ENCODE peak calls at places on chromosomes 1 and 21, in eight cellular contexts. One of them, this sample, is unnamed.

GRCh38 chr1:99751877-99752504 is 14.4 kb downstream of the FRRS1 start:
- DNase-seq in keratinocyte: no peak
- DNase-seq in skeletal muscle cell: no peak
- DNase-seq in BJ: no peak
- DNase-seq in SK-N-MC: no peak
- DNase-seq in SJSA1: no peak
- DNase-seq in left ventricle myocardium inferior: no peak
- DNase-seq in fibroblast of pulmonary artery: no peak
- DNase-seq in this sample: no peak

GRCh38 chr1:223731076-223731770 is 18.9 kb downstream of the CAPN2 start:
- DNase-seq in left ventricle myocardium inferior: peak
- DNase-seq in BJ: no peak
- DNase-seq in SK-N-MC: no peak
- DNase-seq in fibroblast of pulmonary artery: peak
- DNase-seq in keratinocyte: no peak
- DNase-seq in skeletal muscle cell: no peak
- DNase-seq in SJSA1: no peak
- DNase-seq in this sample: peak

GRCh38 chr1:8698937-8699447 is 118.4 kb downstream of the RERE start:
- DNase-seq in SJSA1: no peak
- DNase-seq in skeletal muscle cell: no peak
- DNase-seq in SK-N-MC: no peak
- DNase-seq in BJ: no peak
- DNase-seq in fibroblast of pulmonary artery: no peak
- DNase-seq in left ventricle myocardium inferior: no peak
- DNase-seq in keratinocyte: no peak
- DNase-seq in this sample: no peak

GRCh38 chr1:59100975-59101374 is 195.9 kb upstream of the FGGY start:
- DNase-seq in skeletal muscle cell: no peak
- DNase-seq in SK-N-MC: no peak
- DNase-seq in fibroblast of pulmonary artery: peak
- DNase-seq in keratinocyte: no peak
- DNase-seq in left ventricle myocardium inferior: no peak
- DNase-seq in BJ: no peak
- DNase-seq in SJSA1: no peak
- DNase-seq in this sample: peak

GRCh38 chr1:40224040-40224439 is 23.7 kb upstream of the TMCO2 start:
- DNase-seq in left ventricle myocardium inferior: no peak
- DNase-seq in keratinocyte: no peak
- DNase-seq in SJSA1: no peak
- DNase-seq in skeletal muscle cell: no peak
- DNase-seq in SK-N-MC: no peak
- DNase-seq in fibroblast of pulmonary artery: no peak
- DNase-seq in BJ: no peak
- DNase-seq in this sample: no peak

GRCh38 chr1:12519708-12520364 is 98.2 kb downstream of the DHRS3 start:
- DNase-seq in left ventricle myocardium inferior: no peak
- DNase-seq in keratinocyte: no peak
- DNase-seq in BJ: no peak
- DNase-seq in skeletal muscle cell: no peak
- DNase-seq in SK-N-MC: no peak
- DNase-seq in fibroblast of pulmonary artery: no peak
- DNase-seq in SJSA1: no peak
- DNase-seq in this sample: no peak

GRCh38 chr1:175757381-175758015 is 14.1 kb upstream of the TNR start:
- DNase-seq in BJ: no peak
- DNase-seq in keratinocyte: no peak
- DNase-seq in skeletal muscle cell: no peak
- DNase-seq in SK-N-MC: no peak
- DNase-seq in SJSA1: no peak
- DNase-seq in left ventricle myocardium inferior: no peak
- DNase-seq in fibroblast of pulmonary artery: no peak
- DNase-seq in this sample: no peak

GRCh38 chr1:223652436-223652901 is 13.0 kb downstream of the CAPN8 start:
- DNase-seq in keratinocyte: no peak
- DNase-seq in SJSA1: no peak
- DNase-seq in skeletal muscle cell: peak
- DNase-seq in BJ: no peak
- DNase-seq in SK-N-MC: no peak
- DNase-seq in left ventricle myocardium inferior: no peak
- DNase-seq in fibroblast of pulmonary artery: no peak
- DNase-seq in this sample: peak

GRCh38 chr1:212207822-212208520 is 77.2 kb upstream of the PPP2R5A start:
- DNase-seq in BJ: no peak
- DNase-seq in skeletal muscle cell: no peak
- DNase-seq in fibroblast of pulmonary artery: no peak
- DNase-seq in left ventricle myocardium inferior: no peak
- DNase-seq in SJSA1: no peak
- DNase-seq in keratinocyte: no peak
- DNase-seq in SK-N-MC: no peak
- DNase-seq in this sample: no peak

GRCh38 chr1:1361233-1361981 is 3.1 kb upstream of the MXRA8 start:
- DNase-seq in SK-N-MC: no peak
- DNase-seq in BJ: no peak
- DNase-seq in SJSA1: no peak
- DNase-seq in fibroblast of pulmonary artery: no peak
- DNase-seq in skeletal muscle cell: no peak
- DNase-seq in keratinocyte: no peak
- DNase-seq in left ventricle myocardium inferior: no peak
- DNase-seq in this sample: no peak

GRCh38 chr1:200153277-200154055 is 126.0 kb downstream of the NR5A2 start:
- DNase-seq in left ventricle myocardium inferior: no peak
- DNase-seq in SJSA1: no peak
- DNase-seq in fibroblast of pulmonary artery: no peak
- DNase-seq in keratinocyte: no peak
- DNase-seq in skeletal muscle cell: no peak
- DNase-seq in BJ: no peak
- DNase-seq in SK-N-MC: no peak
- DNase-seq in this sample: no peak

GRCh38 chr1:41516168-41516961 is 31.9 kb upstream of the EDN2 start:
- DNase-seq in skeletal muscle cell: peak
- DNase-seq in keratinocyte: no peak
- DNase-seq in fibroblast of pulmonary artery: peak
- DNase-seq in SJSA1: peak
- DNase-seq in BJ: no peak
- DNase-seq in left ventricle myocardium inferior: peak
- DNase-seq in SK-N-MC: peak
- DNase-seq in this sample: peak

GRCh38 chr1:85199667-85200366 is 999 bp downstream of the SYDE2 start:
- DNase-seq in SK-N-MC: no peak
- DNase-seq in left ventricle myocardium inferior: no peak
- DNase-seq in skeletal muscle cell: no peak
- DNase-seq in fibroblast of pulmonary artery: no peak
- DNase-seq in SJSA1: no peak
- DNase-seq in keratinocyte: no peak
- DNase-seq in BJ: no peak
- DNase-seq in this sample: peak

GRCh38 chr1:110310300-110310699 is 28.9 kb upstream of the RBM15 start:
- DNase-seq in keratinocyte: no peak
- DNase-seq in fibroblast of pulmonary artery: no peak
- DNase-seq in SK-N-MC: no peak
- DNase-seq in BJ: no peak
- DNase-seq in SJSA1: no peak
- DNase-seq in skeletal muscle cell: no peak
- DNase-seq in left ventricle myocardium inferior: peak
- DNase-seq in this sample: no peak

GRCh38 chr1:35536551-35537162 is 20.5 kb downstream of the KIAA0319L start:
- DNase-seq in BJ: no peak
- DNase-seq in fibroblast of pulmonary artery: no peak
- DNase-seq in keratinocyte: no peak
- DNase-seq in skeletal muscle cell: no peak
- DNase-seq in SK-N-MC: no peak
- DNase-seq in SJSA1: no peak
- DNase-seq in left ventricle myocardium inferior: no peak
- DNase-seq in this sample: no peak

GRCh38 chr21:21921410-21922232 is 923.4 kb downstream of the NCAM2 start:
- DNase-seq in skeletal muscle cell: no peak
- DNase-seq in SJSA1: no peak
- DNase-seq in SK-N-MC: no peak
- DNase-seq in BJ: no peak
- DNase-seq in keratinocyte: no peak
- DNase-seq in left ventricle myocardium inferior: no peak
- DNase-seq in fibroblast of pulmonary artery: peak
- DNase-seq in this sample: peak

GRCh38 chr1:67626495-67627235 is 58.3 kb upstream of the GADD45A start:
- DNase-seq in keratinocyte: peak
- DNase-seq in left ventricle myocardium inferior: no peak
- DNase-seq in fibroblast of pulmonary artery: peak
- DNase-seq in skeletal muscle cell: peak
- DNase-seq in BJ: no peak
- DNase-seq in SJSA1: peak
- DNase-seq in SK-N-MC: no peak
- DNase-seq in this sample: peak

DNA sequence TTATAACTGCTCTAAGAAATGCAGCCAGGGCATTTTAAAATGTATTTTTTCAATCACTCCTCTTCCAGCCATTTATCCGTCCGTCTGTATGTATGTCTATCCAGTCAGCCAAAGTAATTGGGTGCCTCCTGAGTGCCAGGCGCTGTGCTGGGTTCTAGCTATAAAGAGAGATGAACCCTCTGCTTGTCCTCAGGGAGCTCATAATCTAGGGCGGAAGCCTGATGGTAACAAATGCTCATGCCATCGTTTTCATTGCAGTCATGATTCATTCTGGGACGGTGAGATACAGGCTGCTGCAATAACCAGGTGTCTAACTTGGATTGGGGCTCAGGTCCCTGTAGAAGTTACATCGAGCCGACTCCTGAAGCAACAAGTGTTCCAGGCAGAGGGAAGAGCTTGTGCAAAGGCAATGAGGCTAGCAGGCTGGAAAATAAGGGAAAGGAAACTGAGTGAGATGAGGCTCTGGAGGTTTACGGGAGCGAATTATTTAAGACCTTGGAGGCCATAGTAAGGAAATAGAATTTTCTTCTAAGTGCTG is 11.6 kb downstream of the IFI6 start:
- DNase-seq in SK-N-MC: no peak
- DNase-seq in fibroblast of pulmonary artery: no peak
- DNase-seq in keratinocyte: no peak
- DNase-seq in left ventricle myocardium inferior: no peak
- DNase-seq in SJSA1: no peak
- DNase-seq in BJ: no peak
- DNase-seq in skeletal muscle cell: no peak
- DNase-seq in this sample: no peak
- H3K4me3 ChIP-seq in SK-N-MC: no peak
- H3K4me3 ChIP-seq in fibroblast of pulmonary artery: peak
- H3K4me3 ChIP-seq in keratinocyte: peak
- H3K4me3 ChIP-seq in left ventricle myocardium inferior: peak
- H3K4me3 ChIP-seq in SJSA1: peak
- H3K4me3 ChIP-seq in BJ: peak
- H3K4me3 ChIP-seq in skeletal muscle cell: peak
- H3K4me3 ChIP-seq in this sample: peak

GRCh38 chr21:39454949-39455668 is 3.3 kb downstream of the SH3BGR start:
- DNase-seq in skeletal muscle cell: no peak
- DNase-seq in left ventricle myocardium inferior: no peak
- DNase-seq in SK-N-MC: no peak
- DNase-seq in keratinocyte: no peak
- DNase-seq in fibroblast of pulmonary artery: no peak
- DNase-seq in SJSA1: no peak
- DNase-seq in BJ: no peak
- DNase-seq in this sample: no peak

GRCh38 chr21:39452965-39453332 is 1.2 kb downstream of the SH3BGR start:
- DNase-seq in keratinocyte: no peak
- DNase-seq in SK-N-MC: no peak
- DNase-seq in left ventricle myocardium inferior: no peak
- DNase-seq in fibroblast of pulmonary artery: no peak
- DNase-seq in skeletal muscle cell: no peak
- DNase-seq in BJ: no peak
- DNase-seq in SJSA1: no peak
- DNase-seq in this sample: no peak

GRCh38 chr21:39453571-39454179 is 1.9 kb downstream of the SH3BGR start:
- DNase-seq in SK-N-MC: no peak
- DNase-seq in fibroblast of pulmonary artery: no peak
- DNase-seq in BJ: no peak
- DNase-seq in keratinocyte: no peak
- DNase-seq in left ventricle myocardium inferior: no peak
- DNase-seq in skeletal muscle cell: no peak
- DNase-seq in SJSA1: no peak
- DNase-seq in this sample: no peak

GRCh38 chr21:39451332-39452206 is at the start of gene SH3BGR:
- DNase-seq in fibroblast of pulmonary artery: peak
- DNase-seq in left ventricle myocardium inferior: peak
- DNase-seq in BJ: no peak
- DNase-seq in SJSA1: peak
- DNase-seq in skeletal muscle cell: no peak
- DNase-seq in keratinocyte: no peak
- DNase-seq in SK-N-MC: no peak
- DNase-seq in this sample: no peak

GRCh38 chr21:39452207-39452964 is 616 bp downstream of the SH3BGR start:
- DNase-seq in BJ: peak
- DNase-seq in left ventricle myocardium inferior: no peak
- DNase-seq in fibroblast of pulmonary artery: peak
- DNase-seq in SK-N-MC: no peak
- DNase-seq in keratinocyte: no peak
- DNase-seq in SJSA1: peak
- DNase-seq in skeletal muscle cell: peak
- DNase-seq in this sample: peak
- H3K4me3 ChIP-seq in BJ: no peak
- H3K4me3 ChIP-seq in left ventricle myocardium inferior: peak
- H3K4me3 ChIP-seq in fibroblast of pulmonary artery: peak
- H3K4me3 ChIP-seq in SK-N-MC: no peak
- H3K4me3 ChIP-seq in keratinocyte: no peak
- H3K4me3 ChIP-seq in SJSA1: peak
- H3K4me3 ChIP-seq in skeletal muscle cell: no peak
- H3K4me3 ChIP-seq in this sample: no peak

DNA sequence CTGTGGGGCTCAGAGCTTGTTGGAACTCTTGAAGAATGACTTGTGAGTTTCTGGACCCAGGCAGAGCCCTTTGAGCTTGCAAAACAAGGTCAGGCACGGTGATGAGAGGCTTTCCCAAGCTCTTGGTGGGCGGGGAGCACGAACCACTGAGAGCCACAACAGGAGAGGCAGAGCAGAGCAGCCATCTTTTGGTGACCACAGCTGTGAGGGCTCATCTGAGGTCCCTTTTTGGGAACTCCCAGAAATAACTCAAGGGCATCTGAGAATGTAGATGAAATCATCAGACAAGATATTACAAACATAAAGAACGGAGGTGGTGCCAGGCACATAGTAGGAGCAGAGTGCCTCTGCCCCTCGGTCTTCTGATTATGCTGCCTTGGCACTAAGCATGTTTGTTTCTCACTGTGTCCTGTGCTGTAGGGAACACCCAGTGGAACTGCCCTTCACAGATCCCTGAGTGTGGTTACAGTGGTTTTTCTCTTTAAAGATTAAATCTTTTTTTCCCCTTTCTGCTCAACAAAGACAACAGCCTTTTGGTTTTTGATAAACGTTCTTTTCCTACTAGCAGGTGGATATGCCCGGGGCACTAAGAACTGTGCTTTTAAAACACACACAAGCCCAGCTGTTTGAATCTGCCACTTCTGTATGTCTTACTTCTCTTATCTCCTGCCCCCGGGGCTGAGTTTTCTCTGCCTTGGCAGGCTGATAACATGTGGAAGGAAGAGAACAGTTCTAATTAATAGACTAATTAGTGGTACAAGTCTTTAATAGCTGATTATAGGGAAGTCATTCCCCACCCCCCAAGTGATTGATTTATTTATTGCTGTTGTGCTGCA is 37.7 kb downstream of the CD34 start:
- DNase-seq in left ventricle myocardium inferior: no peak
- DNase-seq in keratinocyte: no peak
- DNase-seq in SJSA1: no peak
- DNase-seq in SK-N-MC: no peak
- DNase-seq in BJ: no peak
- DNase-seq in fibroblast of pulmonary artery: no peak
- DNase-seq in skeletal muscle cell: no peak
- DNase-seq in this sample: no peak
- H3K4me3 ChIP-seq in left ventricle myocardium inferior: no peak
- H3K4me3 ChIP-seq in keratinocyte: no peak
- H3K4me3 ChIP-seq in SJSA1: no peak
- H3K4me3 ChIP-seq in SK-N-MC: no peak
- H3K4me3 ChIP-seq in BJ: no peak
- H3K4me3 ChIP-seq in fibroblast of pulmonary artery: no peak
- H3K4me3 ChIP-seq in skeletal muscle cell: no peak
- H3K4me3 ChIP-seq in this sample: no peak

GRCh38 chr1:44409019-44409602 is 4.1 kb downstream of the RNF220 start:
- DNase-seq in SJSA1: no peak
- DNase-seq in keratinocyte: no peak
- DNase-seq in fibroblast of pulmonary artery: no peak
- DNase-seq in SK-N-MC: no peak
- DNase-seq in left ventricle myocardium inferior: no peak
- DNase-seq in BJ: no peak
- DNase-seq in skeletal muscle cell: no peak
- DNase-seq in this sample: no peak
- H3K4me3 ChIP-seq in SJSA1: no peak
- H3K4me3 ChIP-seq in keratinocyte: no peak
- H3K4me3 ChIP-seq in fibroblast of pulmonary artery: no peak
- H3K4me3 ChIP-seq in SK-N-MC: peak
- H3K4me3 ChIP-seq in left ventricle myocardium inferior: peak
- H3K4me3 ChIP-seq in BJ: no peak
- H3K4me3 ChIP-seq in skeletal muscle cell: no peak
- H3K4me3 ChIP-seq in this sample: peak